ENCODE peak calls at places on chromosomes 12 and 14, in six cellular contexts. One of them, this sample, is unnamed. For H3K9me3, the result is how much of the 10 kb centered on the place peaks cover.

GRCh38 chr12:94545937-94546771 is 86.5 kb upstream of the CEP83 start:
- DNase-seq in CD8-positive, alpha-beta memory T cell: no peak
- DNase-seq in psoas muscle: no peak
- DNase-seq in neural progenitor cell: peak
- DNase-seq in cardiac muscle cell: peak
- DNase-seq in keratinocyte: no peak
- DNase-seq in this sample: no peak

GRCh38 chr14:44586910-44587309 is 79.8 kb upstream of the FSCB start:
- DNase-seq in CD8-positive, alpha-beta memory T cell: no peak
- DNase-seq in psoas muscle: no peak
- DNase-seq in neural progenitor cell: no peak
- DNase-seq in cardiac muscle cell: no peak
- DNase-seq in keratinocyte: no peak
- DNase-seq in this sample: no peak

GRCh38 chr12:94731733-94732360 is 81.5 kb upstream of the TMCC3 start:
- DNase-seq in CD8-positive, alpha-beta memory T cell: no peak
- DNase-seq in psoas muscle: no peak
- DNase-seq in neural progenitor cell: peak
- DNase-seq in cardiac muscle cell: no peak
- DNase-seq in keratinocyte: no peak
- DNase-seq in this sample: no peak

GRCh38 chr14:60722163-60722835 is 1.9 kb downstream of the SIX4 start:
- DNase-seq in CD8-positive, alpha-beta memory T cell: peak
- DNase-seq in psoas muscle: peak
- DNase-seq in neural progenitor cell: peak
- DNase-seq in cardiac muscle cell: peak
- DNase-seq in keratinocyte: no peak
- DNase-seq in this sample: no peak

GRCh38 chr12:116794725-116795124 is 56.6 kb downstream of the RNFT2 start:
- DNase-seq in CD8-positive, alpha-beta memory T cell: no peak
- DNase-seq in psoas muscle: no peak
- DNase-seq in neural progenitor cell: no peak
- DNase-seq in cardiac muscle cell: no peak
- DNase-seq in keratinocyte: no peak
- DNase-seq in this sample: no peak

GRCh38 chr12:14768823-14769405 is 34.4 kb downstream of the WBP11 start:
- DNase-seq in CD8-positive, alpha-beta memory T cell: no peak
- DNase-seq in psoas muscle: no peak
- DNase-seq in neural progenitor cell: peak
- DNase-seq in cardiac muscle cell: peak
- DNase-seq in keratinocyte: no peak
- DNase-seq in this sample: peak

GRCh38 chr12:122593910-122594309 is 66.9 kb downstream of the KNTC1 start:
- DNase-seq in CD8-positive, alpha-beta memory T cell: no peak
- DNase-seq in psoas muscle: no peak
- DNase-seq in neural progenitor cell: no peak
- DNase-seq in cardiac muscle cell: no peak
- DNase-seq in keratinocyte: no peak
- DNase-seq in this sample: no peak

GRCh38 chr14:27392153-27392552 is 794.3 kb upstream of the NOVA1 start:
- DNase-seq in CD8-positive, alpha-beta memory T cell: no peak
- DNase-seq in psoas muscle: no peak
- DNase-seq in neural progenitor cell: no peak
- DNase-seq in cardiac muscle cell: no peak
- DNase-seq in keratinocyte: no peak
- DNase-seq in this sample: no peak

GRCh38 chr12:674272-674781 is 11.1 kb upstream of the NINJ2 start:
- DNase-seq in CD8-positive, alpha-beta memory T cell: peak
- DNase-seq in psoas muscle: no peak
- DNase-seq in neural progenitor cell: no peak
- DNase-seq in cardiac muscle cell: no peak
- DNase-seq in keratinocyte: no peak
- DNase-seq in this sample: peak

GRCh38 chr12:121628037-121628436 is 1.7 kb downstream of the ORAI1 start:
- DNase-seq in CD8-positive, alpha-beta memory T cell: no peak
- DNase-seq in psoas muscle: no peak
- DNase-seq in neural progenitor cell: no peak
- DNase-seq in cardiac muscle cell: no peak
- DNase-seq in keratinocyte: no peak
- DNase-seq in this sample: no peak

GRCh38 chr12:10119072-10119471 is 10.9 kb downstream of the CLEC7A start:
- DNase-seq in CD8-positive, alpha-beta memory T cell: no peak
- DNase-seq in psoas muscle: no peak
- DNase-seq in neural progenitor cell: no peak
- DNase-seq in cardiac muscle cell: no peak
- DNase-seq in keratinocyte: no peak
- DNase-seq in this sample: no peak

GRCh38 chr12:132551271-132552120 is 58.9 kb downstream of the LRCOL1 start:
- DNase-seq in CD8-positive, alpha-beta memory T cell: no peak
- DNase-seq in psoas muscle: no peak
- DNase-seq in neural progenitor cell: no peak
- DNase-seq in cardiac muscle cell: no peak
- DNase-seq in keratinocyte: no peak
- DNase-seq in this sample: no peak

GRCh38 chr14:75303415-75303814 is 24.8 kb downstream of the FOS start:
- DNase-seq in CD8-positive, alpha-beta memory T cell: peak
- DNase-seq in psoas muscle: peak
- DNase-seq in neural progenitor cell: peak
- DNase-seq in cardiac muscle cell: peak
- DNase-seq in keratinocyte: no peak
- DNase-seq in this sample: peak

GRCh38 chr12:123033392-123034021 is 53.0 kb downstream of the ARL6IP4 start:
- DNase-seq in CD8-positive, alpha-beta memory T cell: no peak
- DNase-seq in psoas muscle: no peak
- DNase-seq in neural progenitor cell: no peak
- DNase-seq in cardiac muscle cell: no peak
- DNase-seq in keratinocyte: no peak
- DNase-seq in this sample: no peak

GRCh38 chr14:99257673-99258221 is 14.2 kb downstream of the BCL11B start:
- DNase-seq in CD8-positive, alpha-beta memory T cell: peak
- DNase-seq in psoas muscle: no peak
- DNase-seq in neural progenitor cell: no peak
- DNase-seq in cardiac muscle cell: no peak
- DNase-seq in keratinocyte: no peak
- DNase-seq in this sample: peak

GRCh38 chr12:114976959-114977358 is 293.0 kb upstream of the TBX3 start:
- DNase-seq in CD8-positive, alpha-beta memory T cell: no peak
- DNase-seq in psoas muscle: no peak
- DNase-seq in neural progenitor cell: no peak
- DNase-seq in cardiac muscle cell: no peak
- DNase-seq in keratinocyte: no peak
- DNase-seq in this sample: no peak

GRCh38 chr14:28382460-28383220 is 383.9 kb upstream of the FOXG1 start:
- DNase-seq in CD8-positive, alpha-beta memory T cell: no peak
- DNase-seq in psoas muscle: no peak
- DNase-seq in neural progenitor cell: no peak
- DNase-seq in cardiac muscle cell: peak
- DNase-seq in keratinocyte: no peak
- DNase-seq in this sample: no peak

GRCh38 chr12:104985206-104985605 is 910 bp upstream of the NOPCHAP1 start:
- DNase-seq in CD8-positive, alpha-beta memory T cell: no peak
- DNase-seq in psoas muscle: no peak
- DNase-seq in neural progenitor cell: no peak
- DNase-seq in cardiac muscle cell: no peak
- DNase-seq in keratinocyte: no peak
- DNase-seq in this sample: no peak

GRCh38 chr14:74275265-74275841 is 27.4 kb downstream of the ABCD4 start:
- DNase-seq in CD8-positive, alpha-beta memory T cell: no peak
- DNase-seq in psoas muscle: no peak
- DNase-seq in neural progenitor cell: no peak
- DNase-seq in cardiac muscle cell: peak
- DNase-seq in keratinocyte: peak
- DNase-seq in this sample: no peak

GRCh38 chr14:41558527-41558926 is 48.1 kb upstream of the LRFN5 start:
- DNase-seq in CD8-positive, alpha-beta memory T cell: no peak
- DNase-seq in psoas muscle: no peak
- DNase-seq in neural progenitor cell: no peak
- DNase-seq in cardiac muscle cell: no peak
- DNase-seq in keratinocyte: no peak
- DNase-seq in this sample: no peak

DNA sequence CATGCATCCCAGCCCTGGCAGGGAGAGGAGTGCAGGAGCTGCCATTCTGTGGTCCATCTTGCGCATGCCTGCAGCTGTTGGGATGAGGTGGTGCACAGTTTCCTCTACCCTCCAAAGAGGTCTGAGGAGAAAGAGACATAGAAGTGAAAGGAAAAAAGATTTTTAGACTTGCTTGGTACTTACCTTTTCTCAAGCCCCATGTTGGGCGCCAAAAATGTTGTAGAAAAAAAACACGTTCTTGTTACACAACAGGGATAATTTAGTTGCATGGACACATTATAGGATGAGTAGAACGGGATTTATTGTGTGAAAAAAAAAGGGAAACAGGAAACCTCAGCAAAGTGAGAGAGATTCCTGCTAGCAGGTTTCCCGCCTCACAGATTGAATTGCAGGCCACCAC is 244.4 kb upstream of the GARIN2 start:
- DNase-seq in CD8-positive, alpha-beta memory T cell: no peak
- DNase-seq in psoas muscle: no peak
- DNase-seq in neural progenitor cell: peak
- DNase-seq in cardiac muscle cell: peak
- DNase-seq in keratinocyte: no peak
- DNase-seq in this sample: no peak
- H3K9me3 ChIP-seq in CD8-positive, alpha-beta memory T cell: under half
- H3K9me3 ChIP-seq in psoas muscle: half or more
- H3K9me3 ChIP-seq in neural progenitor cell: under half
- H3K9me3 ChIP-seq in cardiac muscle cell: under half
- H3K9me3 ChIP-seq in keratinocyte: under half
- H3K9me3 ChIP-seq in this sample: under half

GRCh38 chr14:105894125-105894977 is 368.0 kb downstream of the TMEM121 start:
- DNase-seq in CD8-positive, alpha-beta memory T cell: no peak
- DNase-seq in psoas muscle: peak
- DNase-seq in neural progenitor cell: no peak
- DNase-seq in cardiac muscle cell: no peak
- DNase-seq in keratinocyte: no peak
- DNase-seq in this sample: no peak
- H3K9me3 ChIP-seq in CD8-positive, alpha-beta memory T cell: under half
- H3K9me3 ChIP-seq in psoas muscle: under half
- H3K9me3 ChIP-seq in neural progenitor cell: under half
- H3K9me3 ChIP-seq in cardiac muscle cell: under half
- H3K9me3 ChIP-seq in keratinocyte: under half
- H3K9me3 ChIP-seq in this sample: under half

GRCh38 chr12:34626363-34627157 is 604.3 kb downstream of the ALG10 start:
- DNase-seq in CD8-positive, alpha-beta memory T cell: no peak
- DNase-seq in psoas muscle: no peak
- DNase-seq in neural progenitor cell: no peak
- DNase-seq in cardiac muscle cell: no peak
- DNase-seq in keratinocyte: no peak
- DNase-seq in this sample: no peak

GRCh38 chr12:34625116-34625515 is 602.8 kb downstream of the ALG10 start:
- DNase-seq in CD8-positive, alpha-beta memory T cell: no peak
- DNase-seq in psoas muscle: no peak
- DNase-seq in neural progenitor cell: no peak
- DNase-seq in cardiac muscle cell: no peak
- DNase-seq in keratinocyte: no peak
- DNase-seq in this sample: no peak
- H3K9me3 ChIP-seq in CD8-positive, alpha-beta memory T cell: under half
- H3K9me3 ChIP-seq in psoas muscle: under half
- H3K9me3 ChIP-seq in neural progenitor cell: under half
- H3K9me3 ChIP-seq in cardiac muscle cell: under half
- H3K9me3 ChIP-seq in keratinocyte: under half
- H3K9me3 ChIP-seq in this sample: under half

GRCh38 chr12:19830461-19830860 is 391.2 kb downstream of the AEBP2 start:
- DNase-seq in CD8-positive, alpha-beta memory T cell: no peak
- DNase-seq in psoas muscle: no peak
- DNase-seq in neural progenitor cell: no peak
- DNase-seq in cardiac muscle cell: no peak
- DNase-seq in keratinocyte: no peak
- DNase-seq in this sample: no peak
- H3K9me3 ChIP-seq in CD8-positive, alpha-beta memory T cell: under half
- H3K9me3 ChIP-seq in psoas muscle: under half
- H3K9me3 ChIP-seq in neural progenitor cell: under half
- H3K9me3 ChIP-seq in cardiac muscle cell: under half
- H3K9me3 ChIP-seq in keratinocyte: under half
- H3K9me3 ChIP-seq in this sample: under half

This sample was measured in T-helper 17 cell.